ENCODE peak calls at places on chromosome 18, in four cellular contexts. H is K562, S is GM12878, E is HL-60. V is an unnamed sample.

GRCh38 chr18:68757121-68757520 is 40.8 kb upstream of the CCDC102B start:
- DNase-seq in S (no peak), E (no peak), H (no peak), V (no peak)

GRCh38 chr18:77207540-77207939 is 42.1 kb upstream of the GALR1 start:
- DNase-seq in H (no peak), E (peak), S (no peak), V (no peak)

GRCh38 chr18:49812321-49813070 is 837 bp downstream of the ACAA2 start:
- DNase-seq in E (no peak), S (no peak), H (no peak), V (no peak)

GRCh38 chr18:30016179-30016578 is 1026.4 kb downstream of the DSC3 start:
- DNase-seq in E (no peak), H (no peak), S (no peak), V (no peak)

GRCh38 chr18:37264956-37265355 is 300.6 kb downstream of the CELF4 start:
- DNase-seq in E (no peak), S (no peak), H (no peak), V (no peak)

GRCh38 chr18:69958422-69958821 is 10.7 kb upstream of the CD226 start:
- DNase-seq in H (no peak), E (no peak), S (no peak), V (no peak)

GRCh38 chr18:58512161-58512581 is 116.7 kb downstream of the ALPK2 start:
- DNase-seq in E (no peak), S (no peak), H (no peak), V (no peak)

GRCh38 chr18:48274301-48274700 is 134.9 kb downstream of the ZBTB7C start:
- DNase-seq in H (no peak), E (no peak), S (no peak), V (no peak)

GRCh38 chr18:48799724-48800315 is 150.9 kb downstream of the SMAD7 start:
- DNase-seq in H (no peak), S (no peak), E (no peak), V (no peak)

GRCh38 chr18:78822171-78822570 is 157.4 kb upstream of the SALL3 start:
- DNase-seq in S (no peak), H (no peak), E (no peak), V (no peak)

GRCh38 chr18:37253424-37254255 is 312.0 kb downstream of the CELF4 start:
- DNase-seq in H (peak), E (no peak), S (no peak), V (peak)

GRCh38 chr18:27249933-27250332 is 64.8 kb upstream of the CHST9 start:
- DNase-seq in S (no peak), E (no peak), H (no peak), V (no peak)

GRCh38 chr18:37403100-37403781 is 162.4 kb downstream of the CELF4 start:
- DNase-seq in H (no peak), E (no peak), S (no peak), V (no peak)

DNA sequence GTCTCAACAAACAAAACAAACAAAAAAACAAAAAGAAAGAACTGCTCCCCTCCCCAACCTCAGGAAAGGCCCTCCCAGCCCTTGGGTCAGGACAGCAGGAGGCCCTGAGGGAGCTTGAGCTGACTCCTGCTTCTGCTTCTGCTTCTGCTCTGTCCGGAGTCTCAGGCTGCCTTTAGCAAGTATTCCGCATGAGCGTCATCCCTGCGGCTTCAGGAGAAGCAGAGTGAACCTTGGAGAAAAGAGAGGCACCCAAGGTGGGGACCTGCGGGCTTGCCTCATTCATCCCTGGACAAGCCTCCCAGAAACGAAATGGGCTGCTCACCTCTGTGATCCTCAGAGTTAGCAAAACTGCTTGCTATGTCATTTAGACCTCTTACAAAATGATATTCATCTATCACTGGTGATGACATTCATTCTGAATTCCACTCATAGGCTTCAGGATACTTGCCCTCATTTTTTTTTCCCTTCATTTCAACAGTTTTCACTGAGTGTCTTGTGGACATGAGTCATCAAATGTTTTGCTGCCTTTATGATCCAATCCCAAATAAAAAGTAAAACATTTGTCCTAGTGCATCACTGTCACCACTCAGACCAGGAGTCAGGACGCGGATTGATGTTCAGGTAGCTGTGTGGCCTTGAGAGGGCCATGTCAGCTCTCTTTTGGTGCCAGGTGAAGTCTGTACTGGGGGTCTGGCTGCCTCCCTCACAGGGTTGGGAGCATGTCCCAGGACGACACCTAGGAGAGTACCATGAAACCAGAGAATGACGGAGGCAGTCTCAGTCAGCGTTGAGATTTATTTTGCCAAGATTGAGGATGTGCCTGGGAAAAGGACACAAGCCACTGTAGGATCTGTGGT is 51.7 kb downstream of the IMPA2 start:
- DNase-seq in H (no peak), E (no peak), S (no peak), V (no peak)
- TF ChIP-seq SPI1 in H (no peak), E (no peak), S (no peak), V (no peak)

GRCh38 chr18:3775996-3776395 is 326.0 kb downstream of the TGIF1 start:
- DNase-seq in E (no peak), S (no peak), H (no peak), V (no peak)
- TF ChIP-seq SPI1 in E (no peak), S (no peak), H (no peak), V (no peak)

GRCh38 chr18:62341423-62341920 is 16.4 kb downstream of the TNFRSF11A start:
- DNase-seq in S (no peak), H (no peak), E (no peak), V (no peak)

GRCh38 chr18:62337336-62337735 is 12.2 kb downstream of the TNFRSF11A start:
- DNase-seq in S (no peak), E (no peak), H (no peak), V (no peak)

GRCh38 chr18:62336618-62337017 is 11.5 kb downstream of the TNFRSF11A start:
- DNase-seq in H (no peak), E (no peak), S (no peak), V (no peak)

GRCh38 chr18:62338446-62339105 is 13.5 kb downstream of the TNFRSF11A start:
- DNase-seq in E (no peak), H (no peak), S (no peak), V (no peak)

GRCh38 chr18:62339106-62339988 is 14.2 kb downstream of the TNFRSF11A start:
- DNase-seq in S (no peak), H (peak), E (no peak), V (no peak)
- TF ChIP-seq SPI1 in S (no peak), H (peak), E (peak), V (peak)

DNA sequence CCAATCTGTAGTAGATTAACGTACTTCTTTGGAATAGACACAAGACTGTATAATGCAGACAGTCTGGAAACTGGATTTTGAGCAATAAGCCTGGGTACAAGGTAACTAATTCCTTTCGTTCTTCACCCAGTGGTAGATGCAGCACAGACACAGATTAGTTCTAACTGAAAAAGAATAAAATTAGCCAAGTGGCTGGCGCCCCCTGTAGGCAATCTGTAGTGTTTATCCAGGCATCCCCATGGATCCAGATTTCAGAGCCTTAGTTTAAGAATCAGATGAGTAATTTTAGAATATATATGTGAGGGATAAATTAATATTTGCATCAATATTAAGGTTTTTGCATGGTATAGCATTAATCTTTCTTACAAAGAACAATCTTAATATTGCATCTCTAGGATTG is 563.9 kb downstream of the DCC start:
- DNase-seq in H (peak), S (no peak), E (no peak), V (peak)
- TF ChIP-seq SPI1 in H (no peak), S (no peak), E (no peak), V (no peak)

GRCh38 chr18:45957100-45957499 is 10.0 kb downstream of the EPG5 start:
- DNase-seq in H (no peak), E (no peak), S (no peak), V (no peak)

GRCh38 chr18:45958730-45959129 is 8.4 kb downstream of the EPG5 start:
- DNase-seq in S (no peak), H (no peak), E (no peak), V (no peak)

GRCh38 chr18:45958027-45958426 is 9.1 kb downstream of the EPG5 start:
- DNase-seq in H (no peak), S (no peak), E (no peak), V (no peak)

GRCh38 chr18:45951021-45951714 is 16.0 kb downstream of the EPG5 start:
- DNase-seq in E (peak), H (no peak), S (no peak), V (no peak)

GRCh38 chr18:45954070-45954712 is 12.9 kb downstream of the EPG5 start:
- DNase-seq in E (no peak), H (no peak), S (no peak), V (no peak)
- TF ChIP-seq SPI1 in E (no peak), H (no peak), S (no peak), V (no peak)

GRCh38 chr18:25517881-25518715 is 166.1 kb upstream of the ZNF521 start:
- DNase-seq in S (no peak), E (no peak), H (no peak), V (no peak)

GRCh38 chr18:25516747-25517498 is 165.0 kb upstream of the ZNF521 start:
- DNase-seq in E (no peak), H (no peak), S (no peak), V (no peak)

GRCh38 chr18:25516121-25516520 is 164.2 kb upstream of the ZNF521 start:
- DNase-seq in S (no peak), E (no peak), H (no peak), V (no peak)

GRCh38 chr18:25518716-25519053 is 166.7 kb upstream of the ZNF521 start:
- DNase-seq in E (no peak), H (no peak), S (peak), V (no peak)
- TF ChIP-seq SPI1 in E (peak), H (no peak), S (peak), V (peak)

GRCh38 chr18:59540819-59541218 is 156.4 kb downstream of the CCBE1 start:
- DNase-seq in H (no peak), S (no peak), E (no peak), V (no peak)

GRCh38 chr18:59549797-59550516 is 147.3 kb downstream of the CCBE1 start:
- DNase-seq in E (no peak), H (no peak), S (no peak), V (no peak)

GRCh38 chr18:59540356-59540755 is 156.9 kb downstream of the CCBE1 start:
- DNase-seq in H (no peak), E (no peak), S (no peak), V (no peak)

GRCh38 chr18:59547691-59548182 is 149.5 kb downstream of the CCBE1 start:
- DNase-seq in E (no peak), H (peak), S (no peak), V (no peak)

DNA sequence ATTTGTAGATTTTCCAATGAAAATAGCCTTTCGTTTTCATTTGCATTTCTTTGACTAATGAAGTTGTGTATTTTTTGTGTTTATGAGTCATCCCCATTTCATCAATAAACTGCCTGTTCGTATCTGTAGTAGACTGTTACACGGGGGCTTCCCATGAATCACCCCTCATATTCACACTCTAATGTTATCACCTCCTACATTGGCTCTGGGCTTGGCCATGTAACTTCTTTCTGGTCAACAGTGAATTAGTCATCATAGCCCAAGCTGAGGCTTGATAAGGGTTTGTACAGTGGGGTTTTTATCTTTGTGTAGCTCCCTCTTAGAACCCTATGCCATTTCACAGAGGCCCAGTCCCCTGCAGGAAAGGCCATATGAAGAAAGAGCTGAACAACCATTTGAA is 151.1 kb downstream of the CCBE1 start:
- DNase-seq in H (peak), E (no peak), S (no peak), V (no peak)
- TF ChIP-seq SPI1 in H (no peak), E (no peak), S (no peak), V (no peak)

GRCh38 chr18:11119962-11120361 is 29.4 kb downstream of the PIEZO2 start:
- DNase-seq in S (no peak), E (no peak), H (no peak), V (no peak)
- TF ChIP-seq SPI1 in S (no peak), E (no peak), H (no peak), V (no peak)

GRCh38 chr18:13051950-13052349 is 60.8 kb downstream of the CEP192 start:
- DNase-seq in E (peak), S (peak), H (no peak), V (peak)
- TF ChIP-seq SPI1 in E (peak), S (peak), H (no peak), V (no peak)